ENCODE peak calls at places on chromosome 1, in eight cellular contexts. Q is stomach; I is ovary; A is colonic mucosa; G is HAP-1; S is adipocyte; Y is heart left ventricle; P is CD8-positive, alpha-beta memory T cell. O is an unnamed sample.
A peak's percentile ranks its signal among the peaks of the same experiment; 100 is the strongest.

GRCh38 chr1:229341811-229342304 is 989 bp downstream of the CCSAP start:
- DNase-seq in Q (no peak), I (no peak), A (no peak), G (no peak), S (peak; percentile 70), Y (peak; percentile 23), P (no peak), O (no peak)

GRCh38 chr1:112141923-112142322 is 152.5 kb upstream of the KCND3 start:
- DNase-seq in Q (no peak), I (no peak), A (no peak), G (no peak), S (no peak), Y (no peak), P (no peak), O (peak; percentile 46)

GRCh38 chr1:228112167-228112566 is 3.1 kb upstream of the MRPL55 start:
- DNase-seq in Q (no peak), I (no peak), A (no peak), G (no peak), S (no peak), Y (no peak), P (no peak), O (no peak)

GRCh38 chr1:193184776-193185175 is 1.6 kb downstream of the B3GALT2 start:
- DNase-seq in Q (no peak), I (no peak), A (no peak), G (no peak), S (no peak), Y (no peak), P (no peak), O (no peak)

GRCh38 chr1:242718967-242719366 is 194.5 kb upstream of the PLD5 start:
- DNase-seq in Q (no peak), I (no peak), A (no peak), G (no peak), S (no peak), Y (no peak), P (no peak), O (no peak)

GRCh38 chr1:36396359-36396758 is 1.3 kb downstream of the LSM10 start:
- DNase-seq in Q (no peak), I (no peak), A (no peak), G (no peak), S (no peak), Y (no peak), P (no peak), O (no peak)

GRCh38 chr1:206459703-206460102 is 10.6 kb upstream of the IKBKE start:
- DNase-seq in Q (no peak), I (no peak), A (no peak), G (no peak), S (no peak), Y (no peak), P (no peak), O (no peak)

GRCh38 chr1:96145486-96145885 is 576.1 kb upstream of the PTBP2 start:
- DNase-seq in Q (no peak), I (no peak), A (no peak), G (no peak), S (no peak), Y (no peak), P (no peak), O (no peak)

GRCh38 chr1:241443561-241443960 is 76.0 kb downstream of the FH start:
- DNase-seq in Q (no peak), I (no peak), A (no peak), G (no peak), S (no peak), Y (no peak), P (no peak), O (no peak)

GRCh38 chr1:63575340-63575826 is 17.8 kb upstream of the PGM1 start:
- DNase-seq in Q (no peak), I (no peak), A (no peak), G (no peak), S (peak; percentile 70), Y (no peak), P (no peak), O (no peak)

GRCh38 chr1:220353229-220354012 is 81.2 kb upstream of the RAB3GAP2 start:
- DNase-seq in Q (no peak), I (no peak), A (no peak), G (no peak), S (no peak), Y (no peak), P (no peak), O (no peak)

GRCh38 chr1:20386682-20387081 is 96.0 kb downstream of the VWA5B1 start:
- DNase-seq in Q (no peak), I (no peak), A (no peak), G (no peak), S (no peak), Y (no peak), P (no peak), O (no peak)

GRCh38 chr1:24920155-24920925 is 9.7 kb downstream of the RUNX3 start:
- DNase-seq in Q (no peak), I (no peak), A (no peak), G (no peak), S (peak; percentile 78), Y (no peak), P (no peak), O (no peak)

GRCh38 chr1:154967331-154967950 is 3.1 kb downstream of the SHC1 start:
- DNase-seq in Q (no peak), I (no peak), A (no peak), G (no peak), S (no peak), Y (no peak), P (no peak), O (no peak)
- H3K36me3 ChIP-seq in Q (peaks cover 62% of the 10 kb centered on the region), I (no peaks in the 10 kb centered on the region), A (peaks cover 23% of the 10 kb centered on the region), G (peaks cover 50% of the 10 kb centered on the region), S (peaks cover 60% of the 10 kb centered on the region), Y (peaks cover 17% of the 10 kb centered on the region), P (peaks cover 40% of the 10 kb centered on the region), O (peaks cover 62% of the 10 kb centered on the region)

GRCh38 chr1:203873094-203873493 is 11.7 kb downstream of the SNRPE start:
- DNase-seq in Q (no peak), I (no peak), A (no peak), G (no peak), S (no peak), Y (no peak), P (no peak), O (no peak)

GRCh38 chr1:203867816-203868215 is 6.4 kb downstream of the SNRPE start:
- DNase-seq in Q (no peak), I (no peak), A (no peak), G (peak; percentile 69), S (no peak), Y (no peak), P (no peak), O (no peak)

GRCh38 chr1:203871114-203871875 is 9.9 kb downstream of the SNRPE start:
- DNase-seq in Q (no peak), I (peak; percentile 25), A (peak; percentile 24), G (peak; percentile 66), S (peak; percentile 89), Y (peak; percentile 57), P (no peak), O (no peak)

DNA sequence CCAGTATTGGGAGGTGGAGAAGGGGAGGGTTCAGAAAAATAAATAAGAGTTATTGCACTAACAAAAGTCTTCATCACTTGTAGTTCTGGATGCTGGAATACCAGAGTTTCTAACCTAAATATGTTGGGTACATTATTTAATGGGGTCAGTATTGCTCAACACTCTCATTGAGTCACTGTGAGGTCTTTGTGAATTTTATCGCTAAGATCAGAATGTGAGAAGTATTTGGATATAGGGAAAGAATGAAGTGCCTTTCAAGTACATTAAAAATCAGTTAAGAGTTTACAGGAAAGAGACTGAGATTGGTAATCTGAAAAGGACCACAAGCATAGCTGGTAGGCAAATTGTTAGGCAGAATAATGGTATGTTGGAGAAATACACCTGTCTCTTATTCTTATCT is 8.9 kb downstream of the SNRPE start:
- DNase-seq in Q (no peak), I (no peak), A (no peak), G (no peak), S (peak; percentile 39), Y (no peak), P (no peak), O (no peak)
- H3K36me3 ChIP-seq in Q (peaks cover 90% of the 10 kb centered on the region), I (no peaks in the 10 kb centered on the region), A (peaks cover 8% of the 10 kb centered on the region), G (peaks cover 48% of the 10 kb centered on the region), S (peaks cover 46% of the 10 kb centered on the region), Y (peaks cover 11% of the 10 kb centered on the region), P (peaks cover 37% of the 10 kb centered on the region), O (peaks cover 51% of the 10 kb centered on the region)

GRCh38 chr1:59125154-59125553 is 171.7 kb upstream of the FGGY start:
- DNase-seq in Q (no peak), I (no peak), A (no peak), G (no peak), S (no peak), Y (no peak), P (peak; percentile 16), O (no peak)

GRCh38 chr1:59123081-59123675 is 173.7 kb upstream of the FGGY start:
- DNase-seq in Q (no peak), I (no peak), A (no peak), G (no peak), S (no peak), Y (no peak), P (no peak), O (no peak)

GRCh38 chr1:59122527-59122926 is 174.4 kb upstream of the FGGY start:
- DNase-seq in Q (no peak), I (no peak), A (no peak), G (no peak), S (no peak), Y (no peak), P (no peak), O (no peak)

GRCh38 chr1:59125711-59126320 is 171.1 kb upstream of the FGGY start:
- DNase-seq in Q (no peak), I (no peak), A (no peak), G (no peak), S (no peak), Y (no peak), P (no peak), O (no peak)

DNA sequence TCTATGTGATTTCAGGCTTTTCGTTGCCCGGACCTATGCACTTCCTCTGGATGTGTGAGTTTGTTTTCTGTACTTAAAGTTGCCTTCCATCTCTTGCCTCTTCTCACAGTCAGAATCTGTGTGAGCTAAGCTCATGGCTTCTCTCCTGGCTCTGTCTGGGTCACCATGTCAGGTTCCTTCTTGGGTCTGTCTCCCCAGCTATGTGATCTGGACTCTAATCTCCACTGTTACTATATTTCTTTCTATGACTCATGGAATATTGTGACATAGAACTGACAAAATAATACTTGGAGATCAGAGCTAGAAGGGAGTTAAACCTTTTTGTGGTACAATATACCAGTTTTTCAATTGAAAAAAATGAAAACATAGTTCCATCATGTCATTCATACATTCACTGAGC is 172.7 kb upstream of the FGGY start:
- DNase-seq in Q (no peak), I (no peak), A (no peak), G (no peak), S (peak; percentile 74), Y (no peak), P (no peak), O (no peak)
- H3K36me3 ChIP-seq in Q (no peaks in the 10 kb centered on the region), I (no peaks in the 10 kb centered on the region), A (no peaks in the 10 kb centered on the region), G (no peaks in the 10 kb centered on the region), S (no peaks in the 10 kb centered on the region), Y (no peaks in the 10 kb centered on the region), P (no peaks in the 10 kb centered on the region), O (no peaks in the 10 kb centered on the region)

DNA sequence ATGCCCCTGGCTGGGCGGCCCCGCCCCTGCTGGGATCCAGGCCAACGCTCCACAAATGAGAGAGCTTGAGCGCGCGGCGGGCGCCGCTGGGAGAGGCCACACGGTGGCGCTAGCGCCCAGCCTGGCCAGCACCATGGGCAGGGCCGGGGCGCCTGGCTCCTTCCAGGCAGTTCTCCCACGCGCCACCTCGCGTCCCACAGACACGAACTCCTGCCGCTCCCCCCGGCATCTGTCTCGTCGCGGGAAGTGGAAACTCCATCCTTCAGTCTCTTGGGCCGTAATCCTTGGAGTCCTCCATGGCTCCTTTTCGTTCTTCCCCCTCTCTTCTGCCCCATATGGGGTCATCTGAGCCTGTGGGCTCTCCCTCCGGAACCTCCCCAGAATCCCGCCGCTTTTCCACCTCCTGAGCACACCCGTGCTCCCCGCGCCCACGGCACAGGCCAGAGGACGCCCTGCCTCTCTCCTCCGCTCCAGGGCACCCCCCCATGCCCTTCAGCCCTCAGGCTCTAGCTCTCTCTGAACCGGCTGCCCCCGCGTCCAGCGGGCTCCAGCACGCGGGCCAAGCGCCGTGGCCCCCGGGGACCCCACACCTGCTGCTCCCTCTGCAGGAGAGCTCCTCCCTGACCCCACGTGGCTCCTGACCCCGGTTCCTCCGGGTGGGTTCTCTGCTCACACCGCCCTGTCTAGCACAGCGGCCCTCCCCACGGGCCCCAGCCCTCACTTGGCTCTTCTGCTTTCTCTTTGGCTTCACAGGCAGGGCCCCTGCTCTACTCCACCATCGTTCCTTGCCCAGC is 31.9 kb upstream of the EDN2 start:
- DNase-seq in Q (peak; percentile 95), I (peak; percentile 91), A (peak; percentile 91), G (peak; percentile 78), S (peak; percentile 95), Y (peak; percentile 89), P (peak; percentile 14), O (peak; percentile 91)
- H3K36me3 ChIP-seq in Q (no peaks in the 10 kb centered on the region), I (no peaks in the 10 kb centered on the region), A (no peaks in the 10 kb centered on the region), G (no peaks in the 10 kb centered on the region), S (no peaks in the 10 kb centered on the region), Y (no peaks in the 10 kb centered on the region), P (no peaks in the 10 kb centered on the region), O (peaks cover 11% of the 10 kb centered on the region)